ENCODE peak calls at places on chromosomes 6 and 20, in nine cellular contexts. One of them, this sample, is unnamed.

GRCh38 chr20:19009071-19009688 is 195.6 kb downstream of the SCP2D1 start:
- DNase-seq in CD8-positive, alpha-beta T cell: no peak
- DNase-seq in H7: no peak
- DNase-seq in foreskin fibroblast: no peak
- DNase-seq in BJ: no peak
- DNase-seq in transverse colon: no peak
- DNase-seq in NB4: no peak
- DNase-seq in heart left ventricle: no peak
- DNase-seq in fibroblast of lung: no peak
- DNase-seq in this sample: no peak

GRCh38 chr6:124076336-124077048 is 272.8 kb downstream of the NKAIN2 start:
- DNase-seq in CD8-positive, alpha-beta T cell: no peak
- DNase-seq in H7: no peak
- DNase-seq in foreskin fibroblast: no peak
- DNase-seq in BJ: no peak
- DNase-seq in transverse colon: no peak
- DNase-seq in NB4: no peak
- DNase-seq in heart left ventricle: no peak
- DNase-seq in fibroblast of lung: no peak
- DNase-seq in this sample: no peak

GRCh38 chr6:157809613-157810012 is 13.4 kb upstream of the SNX9 start:
- DNase-seq in CD8-positive, alpha-beta T cell: no peak
- DNase-seq in H7: no peak
- DNase-seq in foreskin fibroblast: no peak
- DNase-seq in BJ: no peak
- DNase-seq in transverse colon: no peak
- DNase-seq in NB4: no peak
- DNase-seq in heart left ventricle: no peak
- DNase-seq in fibroblast of lung: no peak
- DNase-seq in this sample: no peak

GRCh38 chr6:26553739-26554668 is 15.8 kb downstream of the HMGN4 start:
- DNase-seq in CD8-positive, alpha-beta T cell: peak; percentile 58
- DNase-seq in H7: no peak
- DNase-seq in foreskin fibroblast: peak; percentile 90
- DNase-seq in BJ: peak; percentile 91
- DNase-seq in transverse colon: peak; percentile 82
- DNase-seq in NB4: peak; percentile 90
- DNase-seq in heart left ventricle: peak; percentile 66
- DNase-seq in fibroblast of lung: peak; percentile 93
- DNase-seq in this sample: peak; percentile 79

GRCh38 chr6:111427341-111428116 is 55.5 kb downstream of the REV3L start:
- DNase-seq in CD8-positive, alpha-beta T cell: no peak
- DNase-seq in H7: no peak
- DNase-seq in foreskin fibroblast: peak; percentile 82
- DNase-seq in BJ: peak; percentile 55
- DNase-seq in transverse colon: no peak
- DNase-seq in NB4: peak; percentile 90
- DNase-seq in heart left ventricle: no peak
- DNase-seq in fibroblast of lung: peak; percentile 79
- DNase-seq in this sample: no peak

GRCh38 chr20:50379049-50379990 is 130.9 kb upstream of the PTPN1 start:
- DNase-seq in CD8-positive, alpha-beta T cell: no peak
- DNase-seq in H7: no peak
- DNase-seq in foreskin fibroblast: peak; percentile 92
- DNase-seq in BJ: peak; percentile 74
- DNase-seq in transverse colon: peak; percentile 92
- DNase-seq in NB4: peak; percentile 91
- DNase-seq in heart left ventricle: peak; percentile 95
- DNase-seq in fibroblast of lung: peak; percentile 97
- DNase-seq in this sample: peak; percentile 95

GRCh38 chr20:56893206-56893605 is 264.1 kb downstream of the TFAP2C start:
- DNase-seq in CD8-positive, alpha-beta T cell: no peak
- DNase-seq in H7: peak; percentile 69
- DNase-seq in foreskin fibroblast: no peak
- DNase-seq in BJ: no peak
- DNase-seq in transverse colon: no peak
- DNase-seq in NB4: peak; percentile 43
- DNase-seq in heart left ventricle: no peak
- DNase-seq in fibroblast of lung: no peak
- DNase-seq in this sample: no peak

GRCh38 chr20:54078296-54078695 is 7.9 kb upstream of the BCAS1 start:
- DNase-seq in CD8-positive, alpha-beta T cell: peak; percentile 14
- DNase-seq in H7: no peak
- DNase-seq in foreskin fibroblast: no peak
- DNase-seq in BJ: no peak
- DNase-seq in transverse colon: no peak
- DNase-seq in NB4: peak; percentile 26
- DNase-seq in heart left ventricle: no peak
- DNase-seq in fibroblast of lung: no peak
- DNase-seq in this sample: no peak

GRCh38 chr20:2741463-2741862 is 48.9 kb downstream of the EBF4 start:
- DNase-seq in CD8-positive, alpha-beta T cell: no peak
- DNase-seq in H7: no peak
- DNase-seq in foreskin fibroblast: no peak
- DNase-seq in BJ: no peak
- DNase-seq in transverse colon: no peak
- DNase-seq in NB4: peak; percentile 65
- DNase-seq in heart left ventricle: no peak
- DNase-seq in fibroblast of lung: no peak
- DNase-seq in this sample: no peak

GRCh38 chr6:35583893-35584688 is 71.4 kb upstream of the TULP1 start:
- DNase-seq in CD8-positive, alpha-beta T cell: peak; percentile 66
- DNase-seq in H7: peak; percentile 67
- DNase-seq in foreskin fibroblast: peak; percentile 59
- DNase-seq in BJ: no peak
- DNase-seq in transverse colon: peak; percentile 76
- DNase-seq in NB4: peak; percentile 82
- DNase-seq in heart left ventricle: peak; percentile 58
- DNase-seq in fibroblast of lung: peak; percentile 84
- DNase-seq in this sample: peak; percentile 79

GRCh38 chr6:137264308-137265075 is 45.3 kb upstream of the IFNGR1 start:
- DNase-seq in CD8-positive, alpha-beta T cell: no peak
- DNase-seq in H7: no peak
- DNase-seq in foreskin fibroblast: peak; percentile 6
- DNase-seq in BJ: peak; percentile 26
- DNase-seq in transverse colon: no peak
- DNase-seq in NB4: no peak
- DNase-seq in heart left ventricle: peak; percentile 52
- DNase-seq in fibroblast of lung: no peak
- DNase-seq in this sample: no peak

GRCh38 chr6:127446356-127446755 is 12.8 kb downstream of the KIAA0408 start:
- DNase-seq in CD8-positive, alpha-beta T cell: no peak
- DNase-seq in H7: no peak
- DNase-seq in foreskin fibroblast: peak; percentile 64
- DNase-seq in BJ: no peak
- DNase-seq in transverse colon: no peak
- DNase-seq in NB4: peak; percentile 47
- DNase-seq in heart left ventricle: no peak
- DNase-seq in fibroblast of lung: peak; percentile 41
- DNase-seq in this sample: no peak

GRCh38 chr6:145845557-145845956 is 31.0 kb upstream of the FBXO30 start:
- DNase-seq in CD8-positive, alpha-beta T cell: no peak
- DNase-seq in H7: no peak
- DNase-seq in foreskin fibroblast: no peak
- DNase-seq in BJ: no peak
- DNase-seq in transverse colon: no peak
- DNase-seq in NB4: no peak
- DNase-seq in heart left ventricle: no peak
- DNase-seq in fibroblast of lung: no peak
- DNase-seq in this sample: no peak

GRCh38 chr6:145848555-145848954 is 34.0 kb upstream of the FBXO30 start:
- DNase-seq in CD8-positive, alpha-beta T cell: no peak
- DNase-seq in H7: no peak
- DNase-seq in foreskin fibroblast: no peak
- DNase-seq in BJ: no peak
- DNase-seq in transverse colon: no peak
- DNase-seq in NB4: no peak
- DNase-seq in heart left ventricle: no peak
- DNase-seq in fibroblast of lung: no peak
- DNase-seq in this sample: no peak

GRCh38 chr6:145844933-145845531 is 30.4 kb upstream of the FBXO30 start:
- DNase-seq in CD8-positive, alpha-beta T cell: no peak
- DNase-seq in H7: no peak
- DNase-seq in foreskin fibroblast: no peak
- DNase-seq in BJ: no peak
- DNase-seq in transverse colon: no peak
- DNase-seq in NB4: no peak
- DNase-seq in heart left ventricle: peak; percentile 32
- DNase-seq in fibroblast of lung: no peak
- DNase-seq in this sample: no peak

DNA sequence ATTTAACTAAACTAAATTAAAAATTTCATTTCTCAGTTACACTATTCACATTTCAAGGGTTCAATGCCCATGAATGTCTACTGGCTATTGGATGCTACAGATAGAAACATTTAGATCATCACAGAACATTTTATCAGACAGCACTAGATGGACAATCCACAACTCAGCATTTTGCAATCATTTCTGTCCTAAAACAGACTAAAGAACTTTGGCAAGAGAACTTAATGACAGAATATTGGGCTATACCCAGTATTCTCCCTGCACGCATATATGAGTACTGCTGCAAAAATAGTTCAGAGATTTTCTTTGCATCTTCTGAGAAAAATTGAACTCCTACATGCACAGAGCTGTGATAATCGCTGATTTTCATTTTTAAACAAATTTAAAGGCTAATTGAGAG is 36.1 kb upstream of the FBXO30 start:
- DNase-seq in CD8-positive, alpha-beta T cell: no peak
- DNase-seq in H7: no peak
- DNase-seq in foreskin fibroblast: no peak
- DNase-seq in BJ: no peak
- DNase-seq in transverse colon: no peak
- DNase-seq in NB4: no peak
- DNase-seq in heart left ventricle: no peak
- DNase-seq in fibroblast of lung: no peak
- DNase-seq in this sample: no peak
- H3K4me3 ChIP-seq in CD8-positive, alpha-beta T cell: no peak overlapping the region
- H3K4me3 ChIP-seq in H7: no peak overlapping the region
- H3K4me3 ChIP-seq in foreskin fibroblast: no peak overlapping the region
- H3K4me3 ChIP-seq in BJ: no peak overlapping the region
- H3K4me3 ChIP-seq in transverse colon: no peak overlapping the region
- H3K4me3 ChIP-seq in NB4: no peak overlapping the region
- H3K4me3 ChIP-seq in heart left ventricle: no peak overlapping the region
- H3K4me3 ChIP-seq in fibroblast of lung: no peak overlapping the region
- H3K4me3 ChIP-seq in this sample: no peak overlapping the region

DNA sequence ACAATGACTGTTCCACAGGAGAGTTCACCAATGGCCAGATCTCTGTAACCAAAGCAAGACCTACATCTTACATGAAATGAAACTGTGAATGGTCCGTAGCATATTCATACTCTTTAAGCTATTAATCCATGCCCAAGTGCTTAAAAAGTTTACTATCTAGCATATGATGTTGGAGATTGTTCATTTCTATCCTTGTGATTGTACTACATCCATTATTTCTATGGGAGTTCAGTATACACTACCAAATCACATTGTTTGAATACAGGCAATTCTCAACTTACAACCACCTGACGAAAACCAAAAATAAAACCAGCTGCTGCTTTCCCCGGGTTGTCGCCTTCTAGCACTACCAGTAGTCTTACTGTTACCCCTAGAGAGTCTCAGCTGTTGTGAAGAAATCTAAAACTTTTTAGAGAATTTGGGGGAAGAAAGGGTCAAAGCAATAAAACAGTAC is 37.9 kb downstream of the HIVEP2 start:
- DNase-seq in CD8-positive, alpha-beta T cell: no peak
- DNase-seq in H7: no peak
- DNase-seq in foreskin fibroblast: no peak
- DNase-seq in BJ: no peak
- DNase-seq in transverse colon: no peak
- DNase-seq in NB4: no peak
- DNase-seq in heart left ventricle: no peak
- DNase-seq in fibroblast of lung: no peak
- DNase-seq in this sample: no peak
- H3K4me3 ChIP-seq in CD8-positive, alpha-beta T cell: peak overlapping the region; percentile 54
- H3K4me3 ChIP-seq in H7: no peak overlapping the region
- H3K4me3 ChIP-seq in foreskin fibroblast: no peak overlapping the region
- H3K4me3 ChIP-seq in BJ: no peak overlapping the region
- H3K4me3 ChIP-seq in transverse colon: no peak overlapping the region
- H3K4me3 ChIP-seq in NB4: no peak overlapping the region
- H3K4me3 ChIP-seq in heart left ventricle: no peak overlapping the region
- H3K4me3 ChIP-seq in fibroblast of lung: no peak overlapping the region
- H3K4me3 ChIP-seq in this sample: no peak overlapping the region

DNA sequence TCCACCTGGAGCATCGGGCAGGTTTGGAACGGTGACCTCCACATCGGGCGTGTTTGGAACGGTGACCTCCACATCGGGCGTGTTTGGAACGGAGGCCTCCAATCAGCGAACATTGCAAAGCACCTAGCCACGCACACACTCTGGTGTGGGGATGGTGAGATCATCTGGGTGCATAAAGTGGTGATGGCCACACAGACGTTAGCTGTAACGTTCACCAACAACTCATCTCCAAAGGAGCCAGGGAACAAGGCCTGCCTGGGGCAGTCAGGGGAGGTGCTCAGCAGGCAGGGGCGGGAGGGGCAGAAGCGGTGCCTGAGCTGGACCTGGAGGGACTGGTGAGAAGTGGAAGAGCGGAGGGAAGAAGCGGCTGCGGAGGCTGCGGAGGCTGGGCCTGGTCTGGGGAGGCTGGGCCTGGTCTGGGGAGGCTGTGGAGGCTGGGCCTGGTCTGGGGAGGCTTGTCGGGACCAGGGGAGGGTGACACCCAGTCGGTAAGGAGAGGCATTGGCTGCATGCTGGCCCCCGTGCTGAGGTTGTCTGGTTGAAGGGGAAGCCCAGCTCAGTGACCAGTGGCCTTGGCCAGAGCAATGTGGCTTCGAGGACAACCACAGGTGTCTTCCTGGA is 89.9 kb downstream of the PSMB1 start:
- DNase-seq in CD8-positive, alpha-beta T cell: no peak
- DNase-seq in H7: peak; percentile 27
- DNase-seq in foreskin fibroblast: no peak
- DNase-seq in BJ: no peak
- DNase-seq in transverse colon: no peak
- DNase-seq in NB4: no peak
- DNase-seq in heart left ventricle: no peak
- DNase-seq in fibroblast of lung: no peak
- DNase-seq in this sample: no peak
- H3K4me3 ChIP-seq in CD8-positive, alpha-beta T cell: no peak overlapping the region
- H3K4me3 ChIP-seq in H7: no peak overlapping the region
- H3K4me3 ChIP-seq in foreskin fibroblast: no peak overlapping the region
- H3K4me3 ChIP-seq in BJ: no peak overlapping the region
- H3K4me3 ChIP-seq in transverse colon: no peak overlapping the region
- H3K4me3 ChIP-seq in NB4: no peak overlapping the region
- H3K4me3 ChIP-seq in heart left ventricle: no peak overlapping the region
- H3K4me3 ChIP-seq in fibroblast of lung: no peak overlapping the region
- H3K4me3 ChIP-seq in this sample: no peak overlapping the region

DNA sequence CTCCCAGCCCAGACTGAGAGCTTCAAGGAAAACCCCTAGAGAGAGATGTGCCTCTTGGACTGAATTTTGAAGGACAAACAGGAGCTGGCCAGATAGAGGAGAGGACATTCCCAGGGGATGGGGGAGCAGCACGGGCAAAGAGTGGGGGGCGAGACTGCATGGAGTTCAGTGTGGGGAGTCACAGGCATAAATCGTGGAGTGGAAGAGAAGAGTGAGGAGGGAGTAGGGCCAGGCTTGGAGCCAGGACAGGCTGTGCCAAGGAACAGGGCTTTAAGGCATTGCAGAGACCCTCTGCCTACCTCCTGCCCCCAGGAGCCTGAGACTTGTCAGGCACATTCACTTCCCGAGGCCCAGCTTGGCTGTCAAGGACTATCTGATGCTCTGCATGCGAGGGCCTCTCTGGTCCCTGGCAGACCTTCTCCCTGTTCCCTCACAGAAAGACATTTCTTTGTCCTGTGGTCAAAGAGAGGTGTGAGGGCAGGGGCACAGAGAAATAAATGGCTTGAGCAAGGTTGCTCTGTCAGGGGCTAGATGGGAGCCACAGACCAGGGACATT is 5.2 kb upstream of the SLC22A7 start:
- DNase-seq in CD8-positive, alpha-beta T cell: no peak
- DNase-seq in H7: peak; percentile 16
- DNase-seq in foreskin fibroblast: no peak
- DNase-seq in BJ: no peak
- DNase-seq in transverse colon: no peak
- DNase-seq in NB4: no peak
- DNase-seq in heart left ventricle: peak; percentile 0
- DNase-seq in fibroblast of lung: no peak
- DNase-seq in this sample: no peak
- H3K4me3 ChIP-seq in CD8-positive, alpha-beta T cell: no peak overlapping the region
- H3K4me3 ChIP-seq in H7: no peak overlapping the region
- H3K4me3 ChIP-seq in foreskin fibroblast: no peak overlapping the region
- H3K4me3 ChIP-seq in BJ: no peak overlapping the region
- H3K4me3 ChIP-seq in transverse colon: no peak overlapping the region
- H3K4me3 ChIP-seq in NB4: no peak overlapping the region
- H3K4me3 ChIP-seq in heart left ventricle: no peak overlapping the region
- H3K4me3 ChIP-seq in fibroblast of lung: no peak overlapping the region
- H3K4me3 ChIP-seq in this sample: no peak overlapping the region